ENCODE peak calls at places on chromosomes 1 and 21, in five cellular contexts. U is endothelial cell, B is AG09309, T is upper lobe of right lung, D is progenitor cell of endocrine pancreas. P is an unnamed sample.

GRCh38 chr1:67735220-67735619 is 50.2 kb downstream of the GADD45A start:
- DNase-seq in D (no peak), T (no peak), U (no peak), B (no peak), P (no peak)

GRCh38 chr21:33490991-33491372 is 534 bp downstream of the DNAJC28 start:
- DNase-seq in T (no peak), D (no peak), B (no peak), U (no peak), P (no peak)

GRCh38 chr1:4034318-4034887 is 134.3 kb upstream of the C1orf174 start:
- DNase-seq in B (no peak), D (no peak), U (no peak), T (no peak), P (no peak)

GRCh38 chr1:37028981-37029617 is 5.2 kb downstream of the GRIK3 start:
- DNase-seq in D (no peak), T (no peak), B (no peak), U (no peak), P (no peak)

GRCh38 chr1:77533660-77534295 is 148.7 kb downstream of the ZZZ3 start:
- DNase-seq in U (peak), D (peak), B (no peak), T (no peak), P (peak)

GRCh38 chr1:243264718-243265117 is 8.9 kb downstream of the SDCCAG8 start:
- DNase-seq in D (no peak), U (no peak), T (no peak), B (no peak), P (no peak)

GRCh38 chr1:97200627-97201026 is 479.0 kb downstream of the PTBP2 start:
- DNase-seq in U (no peak), D (no peak), B (no peak), T (no peak), P (no peak)

GRCh38 chr21:34771512-34772028 is 102.8 kb downstream of the CLIC6 start:
- DNase-seq in D (no peak), U (no peak), B (peak), T (no peak), P (no peak)

GRCh38 chr1:25167269-25168192 is 64.8 kb downstream of the SYF2 start:
- DNase-seq in D (no peak), T (no peak), U (no peak), B (no peak), P (no peak)

GRCh38 chr1:244210884-244211558 is 159.9 kb downstream of the ZBTB18 start:
- DNase-seq in U (peak), T (no peak), D (no peak), B (no peak), P (peak)

GRCh38 chr1:23385119-23385621 is 15.5 kb upstream of the ZNF436 start:
- DNase-seq in U (no peak), B (no peak), D (no peak), T (peak), P (no peak)

GRCh38 chr21:38699048-38699447 is 106.7 kb upstream of the ETS2 start:
- DNase-seq in T (no peak), D (no peak), U (peak), B (no peak), P (no peak)

GRCh38 chr1:85494957-85495266 is 30.0 kb upstream of the DDAH1 start:
- DNase-seq in U (peak), B (no peak), T (no peak), D (no peak), P (no peak)

GRCh38 chr1:47478090-47478489 is 40.2 kb downstream of the FOXD2 start:
- DNase-seq in D (peak), B (no peak), U (no peak), T (peak), P (no peak)

GRCh38 chr1:116119876-116120275 is 8.7 kb downstream of the MAB21L3 start:
- DNase-seq in U (no peak), D (no peak), T (no peak), B (no peak), P (no peak)

GRCh38 chr1:50978852-50979781 is 9.1 kb downstream of the CDKN2C start:
- DNase-seq in B (no peak), T (no peak), D (no peak), U (peak), P (no peak)

GRCh38 chr1:235454021-235454420 is 50.2 kb downstream of the B3GALNT2 start:
- DNase-seq in T (no peak), B (no peak), D (no peak), U (no peak), P (no peak)

GRCh38 chr1:165298081-165298820 is 58.3 kb downstream of the LMX1A start:
- DNase-seq in U (no peak), B (no peak), T (no peak), D (no peak), P (no peak)

GRCh38 chr1:91884459-91885290 is 1.3 kb downstream of the TGFBR3 start:
- DNase-seq in D (peak), T (peak), U (peak), B (no peak), P (no peak)

GRCh38 chr1:175842545-175842944 is 99.2 kb upstream of the TNR start:
- DNase-seq in B (no peak), T (no peak), D (no peak), U (no peak), P (no peak)

GRCh38 chr1:203117611-203118575 is 9.6 kb upstream of the ADORA1 start:
- DNase-seq in T (peak), D (peak), U (peak), B (no peak), P (peak)

GRCh38 chr1:78483903-78484302 is 6.9 kb upstream of the PTGFR start:
- DNase-seq in T (no peak), U (no peak), D (no peak), B (no peak), P (no peak)

GRCh38 chr1:220386494-220387195 is 114.4 kb upstream of the RAB3GAP2 start:
- DNase-seq in B (no peak), D (no peak), U (no peak), T (no peak), P (no peak)

GRCh38 chr1:80915491-80915890 is 885.2 kb upstream of the ADGRL2 start:
- DNase-seq in D (no peak), U (no peak), B (no peak), T (no peak), P (no peak)

GRCh38 chr1:12356004-12356890 is 126.4 kb downstream of the VPS13D start:
- DNase-seq in B (no peak), D (no peak), T (no peak), U (no peak), P (no peak)

GRCh38 chr1:55081188-55081904 is 42.0 kb downstream of the PCSK9 start:
- DNase-seq in T (no peak), B (no peak), U (no peak), D (no peak), P (no peak)

GRCh38 chr21:27275294-27275927 is 308.5 kb upstream of the ADAMTS5 start:
- DNase-seq in T (no peak), U (no peak), B (peak), D (no peak), P (no peak)

GRCh38 chr1:183567584-183567983 is 22.7 kb downstream of the NCF2 start:
- DNase-seq in B (no peak), T (peak), U (no peak), D (no peak), P (no peak)

GRCh38 chr1:12167493-12168429 is 970 bp downstream of the TNFRSF1B start:
- DNase-seq in D (no peak), T (no peak), U (no peak), B (no peak), P (no peak)

GRCh38 chr1:6521502-6521901 is 30.0 kb upstream of the PLEKHG5 start:
- DNase-seq in T (no peak), D (no peak), U (no peak), B (no peak), P (no peak)

GRCh38 chr1:225427249-225428065 is at the start of gene LBR:
- DNase-seq in T (peak), B (no peak), D (peak), U (no peak), P (no peak)

GRCh38 chr1:98794196-98794886 is 132.8 kb downstream of the SNX7 start:
- DNase-seq in D (no peak), T (no peak), U (peak), B (peak), P (no peak)

GRCh38 chr1:232571523-232571922 is 58.4 kb downstream of the SIPA1L2 start:
- DNase-seq in B (no peak), D (no peak), U (no peak), T (no peak), P (no peak)

GRCh38 chr1:230499496-230499895 is 73.4 kb upstream of the PGBD5 start:
- DNase-seq in B (no peak), T (no peak), U (no peak), D (no peak), P (no peak)

GRCh38 chr1:201504799-201505504 is 2.0 kb downstream of the CSRP1 start:
- DNase-seq in U (no peak), D (no peak), B (no peak), T (no peak), P (no peak)

GRCh38 chr1:150302338-150302737 is 8.7 kb downstream of the MRPS21 start:
- DNase-seq in B (no peak), D (no peak), T (no peak), U (no peak), P (no peak)

GRCh38 chr1:206694551-206695124 is 9.9 kb downstream of the MAPKAPK2 start:
- DNase-seq in U (no peak), T (no peak), B (no peak), D (no peak), P (no peak)

GRCh38 chr1:29179641-29180184 is 2.0 kb downstream of the SRSF4 start:
- DNase-seq in U (no peak), D (no peak), T (no peak), B (no peak), P (no peak)

GRCh38 chr1:202234331-202235002 is 40.9 kb downstream of the LGR6 start:
- DNase-seq in T (no peak), B (no peak), U (no peak), D (no peak), P (no peak)

GRCh38 chr21:34889287-34889536 is 159.9 kb downstream of the RUNX1 start:
- DNase-seq in B (no peak), T (peak), U (peak), D (no peak), P (no peak)

GRCh38 chr1:9235123-9235513 is 544 bp downstream of the H6PD start:
- DNase-seq in D (peak), T (no peak), B (no peak), U (peak), P (peak)
- TF ChIP-seq CTCF in D (no peak), T (no peak), B (no peak), U (no peak), P (no peak)

DNA sequence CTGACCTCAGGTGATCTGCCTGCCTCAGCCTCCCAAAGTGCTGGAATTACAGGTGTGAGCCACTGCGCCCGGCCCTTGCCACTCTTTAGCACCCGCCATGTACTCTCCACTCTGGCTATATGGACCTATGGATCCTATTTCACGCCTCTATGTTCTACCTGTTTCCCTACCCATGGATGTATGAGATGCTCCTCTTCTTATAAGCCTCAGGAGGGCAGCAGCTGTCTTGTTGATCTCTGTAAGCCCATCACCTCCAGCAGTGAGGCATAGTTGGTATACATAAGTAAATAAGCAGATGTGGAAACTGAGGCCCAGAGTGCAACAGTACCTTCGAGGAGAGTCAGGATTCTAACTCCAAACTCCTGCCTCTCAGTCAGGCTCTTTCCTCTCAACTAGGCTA is 24.7 kb upstream of the ARTN start:
- DNase-seq in U (no peak), B (no peak), D (no peak), T (no peak), P (no peak)
- TF ChIP-seq CTCF in U (no peak), B (peak), D (no peak), T (no peak), P (peak)

DNA sequence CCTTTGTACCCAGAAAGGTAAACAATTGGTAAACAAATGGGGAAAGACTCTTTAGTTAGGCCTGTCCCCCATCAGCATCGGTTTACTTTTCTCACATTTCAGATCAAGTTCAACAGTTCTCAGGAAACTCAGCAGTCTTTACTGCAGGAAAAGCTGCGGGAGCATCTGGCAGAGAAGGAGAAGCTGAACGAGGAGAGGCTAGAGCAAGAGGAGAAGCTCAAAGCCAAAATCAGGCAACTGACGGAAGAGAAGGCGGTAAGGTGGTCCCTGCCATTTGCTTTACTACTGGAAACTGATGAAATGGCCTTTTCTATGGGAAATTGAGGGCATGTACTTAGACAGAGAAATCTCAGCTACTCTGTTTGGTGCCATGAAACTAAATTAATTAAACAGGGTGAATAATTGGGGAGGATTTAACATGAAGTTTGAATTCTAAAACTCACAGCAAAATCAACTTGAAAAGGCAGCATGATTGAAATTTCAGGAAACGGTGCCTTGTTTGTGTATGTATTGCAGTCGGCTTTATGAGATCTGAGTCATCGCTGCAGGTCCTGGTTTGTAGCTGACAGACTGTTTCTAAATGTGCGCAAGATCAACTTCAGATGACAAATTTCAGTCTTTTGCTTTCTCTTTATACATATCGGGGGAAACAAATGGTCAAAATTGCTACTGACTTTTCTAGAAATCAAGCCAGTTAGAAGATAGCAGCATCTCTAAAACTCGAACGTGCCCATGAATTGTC is 67.9 kb upstream of the EFHD2 start:
- DNase-seq in T (no peak), D (no peak), B (peak), U (no peak), P (no peak)
- TF ChIP-seq CTCF in T (no peak), D (no peak), B (no peak), U (no peak), P (no peak)

DNA sequence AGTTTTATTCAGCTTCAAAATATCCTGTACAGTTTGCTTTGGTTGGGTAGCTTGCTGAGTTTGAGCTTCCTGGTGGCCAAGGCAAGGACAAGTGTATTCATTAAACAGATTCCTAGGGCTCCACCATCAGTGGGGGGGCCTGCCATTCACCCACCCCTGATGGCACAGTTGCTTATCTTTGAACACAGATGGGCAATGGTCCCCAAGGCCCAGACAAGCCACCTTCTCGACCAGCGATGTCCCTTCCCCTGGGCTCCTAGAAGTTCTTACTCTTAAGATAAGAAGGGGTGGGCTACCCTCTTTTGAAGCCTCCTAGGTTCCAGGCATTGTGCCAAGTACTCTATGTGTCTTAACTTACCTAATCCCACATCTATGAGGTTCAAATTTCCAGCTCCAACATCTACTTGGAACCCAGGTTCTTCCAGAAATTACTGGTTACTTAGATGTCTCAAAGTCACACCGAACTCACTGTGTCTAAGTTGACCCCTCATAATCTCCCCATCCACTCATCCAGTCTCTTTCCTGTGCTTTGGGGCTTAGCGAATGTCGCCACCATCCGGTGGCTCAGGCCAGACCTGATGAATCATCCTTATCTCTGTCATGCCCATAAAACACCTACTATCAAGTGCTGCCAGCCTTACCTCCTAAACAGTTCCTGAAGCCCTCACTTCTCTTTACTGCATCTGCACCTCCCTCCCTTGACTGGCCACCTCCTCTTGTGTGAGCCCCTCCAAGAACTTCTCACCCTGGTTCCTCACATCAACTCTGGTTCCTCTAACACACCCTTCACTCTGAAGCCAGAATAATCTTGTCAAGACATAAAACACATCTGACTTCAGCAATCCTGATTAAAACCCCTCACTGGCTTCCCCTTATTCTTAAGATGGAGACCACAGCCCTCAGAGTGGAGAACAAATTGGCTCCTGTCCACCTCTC is 50.1 kb downstream of the KLHDC7A start:
- DNase-seq in U (no peak), B (no peak), T (peak), D (no peak), P (no peak)
- TF ChIP-seq CTCF in U (no peak), B (no peak), T (no peak), D (no peak), P (no peak)

GRCh38 chr1:151708891-151709290 is 7.7 kb downstream of the CELF3 start:
- DNase-seq in U (no peak), T (no peak), D (no peak), B (no peak), P (no peak)
- TF ChIP-seq CTCF in U (no peak), T (no peak), D (no peak), B (no peak), P (no peak)

DNA sequence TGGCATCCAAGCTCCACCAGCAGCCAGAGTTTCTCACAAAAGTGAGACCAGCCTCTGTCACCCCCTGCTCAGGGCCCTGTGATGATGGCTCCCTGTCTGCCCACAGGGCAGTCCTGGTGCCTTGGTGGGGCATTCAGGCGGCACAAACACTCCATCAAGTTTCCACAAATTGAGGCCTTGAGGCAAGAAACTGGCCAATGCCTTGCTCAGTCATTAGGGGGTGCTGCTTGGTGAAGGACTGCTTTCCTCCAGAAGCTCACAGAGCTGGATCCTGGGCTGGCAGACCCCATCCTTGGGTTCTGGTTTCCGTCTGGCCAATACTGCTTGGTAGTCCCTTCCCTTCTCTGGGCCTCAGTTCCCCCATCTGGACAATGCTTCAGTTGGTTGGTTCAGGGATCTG is 12.5 kb upstream of the AHDC1 start:
- DNase-seq in B (no peak), U (no peak), D (no peak), T (no peak), P (no peak)
- TF ChIP-seq CTCF in B (peak), U (no peak), D (no peak), T (peak), P (no peak)

DNA sequence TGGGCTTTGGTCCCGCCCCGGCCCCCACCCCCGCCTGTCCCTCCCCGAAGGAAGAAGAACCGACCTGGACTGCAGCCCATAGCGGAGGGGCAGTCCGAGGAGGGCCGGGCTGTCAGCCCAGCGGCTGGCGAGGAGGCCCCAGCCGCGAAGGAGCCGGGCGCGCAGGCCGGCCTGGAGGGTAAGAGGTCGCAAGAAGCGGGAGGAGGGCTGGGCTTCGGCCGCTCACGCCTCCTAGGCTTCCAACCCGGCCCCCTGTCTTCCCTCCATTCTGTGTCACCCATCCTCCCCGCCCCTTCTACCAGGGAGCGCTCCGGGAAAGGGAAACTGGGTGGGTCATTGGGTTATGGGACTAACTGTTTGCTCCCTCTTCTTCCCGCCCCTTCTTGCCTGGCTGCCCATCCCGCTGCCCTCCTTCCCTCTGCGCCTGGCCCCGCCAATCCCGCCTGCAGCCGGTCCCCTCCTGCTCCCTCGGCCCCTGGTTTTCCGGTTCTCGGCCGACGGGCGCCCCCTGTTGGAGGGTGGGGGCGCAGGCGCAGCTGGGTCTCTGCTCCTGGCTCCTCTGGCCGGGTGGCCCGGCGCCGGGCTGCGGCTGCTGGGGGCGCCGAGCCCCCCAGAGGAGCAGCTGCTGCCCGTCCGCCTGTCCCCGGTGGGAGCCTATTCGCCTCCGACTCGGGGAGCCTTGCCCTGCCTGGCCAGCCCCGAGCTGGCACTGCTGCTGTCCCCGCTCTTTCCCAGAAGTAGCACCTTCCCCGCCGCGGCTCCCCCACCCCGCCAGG is 2.4 kb downstream of the RUSC1 start:
- DNase-seq in U (peak), B (peak), D (peak), T (peak), P (peak)
- TF ChIP-seq CTCF in U (peak), B (peak), D (peak), T (peak), P (peak)

P was measured in D721Med.